ENCODE peak calls at places on chromosome 16, in five cellular contexts. N is breast epithelium, M is fibroblast of lung, B is IMR-90, G is heart right ventricle. D is an unnamed sample. For H3K9me3 and H3K4me1, the result is how much of the 10 kb centered on the place peaks cover.

GRCh38 chr16:11263737-11264136 is 5.4 kb downstream of the TNP2 start:
- DNase-seq in N (no peak), B (no peak), G (no peak), M (no peak), D (no peak)

GRCh38 chr16:88628512-88628974 is 9.8 kb upstream of the IL17C start:
- DNase-seq in B (no peak), G (peak), M (no peak), N (no peak), D (no peak)

GRCh38 chr16:64362193-64362592 is 759.7 kb downstream of the CDH11 start:
- DNase-seq in G (no peak), N (no peak), M (peak), B (peak), D (no peak)

GRCh38 chr16:46929378-46930332 is 43.8 kb downstream of the DNAJA2 start:
- DNase-seq in G (peak), B (peak), M (peak), N (peak), D (peak)

GRCh38 chr16:20611350-20611902 is 35.3 kb upstream of the ACSM2B start:
- DNase-seq in N (no peak), G (peak), B (no peak), M (no peak), D (peak)

GRCh38 chr16:63067141-63067540 is 1030.9 kb upstream of the CDH8 start:
- DNase-seq in B (no peak), G (no peak), M (no peak), N (no peak), D (no peak)

GRCh38 chr16:89324056-89325010 is 106.8 kb downstream of the ZNF778 start:
- DNase-seq in M (peak), G (no peak), B (peak), N (no peak), D (no peak)

GRCh38 chr16:12160815-12161550 is 184.4 kb downstream of the SNX29 start:
- DNase-seq in N (no peak), B (no peak), G (no peak), M (no peak), D (no peak)

GRCh38 chr16:3065069-3065741 is at the start of gene IL32:
- DNase-seq in B (peak), N (no peak), M (peak), G (peak), D (peak)

GRCh38 chr16:20410153-20410723 is 904 bp downstream of the ACSM5 start:
- DNase-seq in B (no peak), M (no peak), N (no peak), G (no peak), D (no peak)

GRCh38 chr16:82079892-82080291 is 44.8 kb downstream of the HSD17B2 start:
- DNase-seq in N (no peak), B (no peak), M (no peak), G (no peak), D (no peak)

GRCh38 chr16:54353097-54353496 is 66.5 kb upstream of the IRX3 start:
- DNase-seq in B (no peak), N (no peak), M (no peak), G (no peak), D (no peak)

GRCh38 chr16:52912565-52913173 is 140.0 kb downstream of the CHD9NB start:
- DNase-seq in B (peak), N (peak), M (peak), G (peak), D (no peak)

GRCh38 chr16:12837344-12837743 is 33.7 kb upstream of the CPPED1 start:
- DNase-seq in M (no peak), N (no peak), B (no peak), G (no peak), D (no peak)

GRCh38 chr16:87093804-87094203 is 223.4 kb downstream of the C16orf95 start:
- DNase-seq in B (no peak), M (no peak), G (no peak), N (no peak), D (no peak)

GRCh38 chr16:58012481-58012880 is 11.3 kb downstream of the USB1 start:
- DNase-seq in M (no peak), N (no peak), G (no peak), B (no peak), D (no peak)

GRCh38 chr16:66899945-66900688 is 18.6 kb downstream of the CDH16 start:
- DNase-seq in G (peak), N (peak), M (peak), B (peak), D (peak)

GRCh38 chr16:10171225-10171624 is 11.0 kb downstream of the GRIN2A start:
- DNase-seq in B (no peak), N (no peak), M (peak), G (no peak), D (no peak)

GRCh38 chr16:9943121-9943520 is 239.1 kb downstream of the GRIN2A start:
- DNase-seq in G (no peak), M (no peak), N (no peak), B (no peak), D (no peak)

GRCh38 chr16:52050418-52050817 is 496.5 kb downstream of the TOX3 start:
- DNase-seq in M (peak), B (peak), G (no peak), N (no peak), D (no peak)

GRCh38 chr16:873243-873661 is 72.7 kb upstream of the GNG13 start:
- DNase-seq in G (peak), M (no peak), B (no peak), N (no peak), D (no peak)

GRCh38 chr16:34078697-34079096 is 619.3 kb downstream of the TP53TG3F start:
- DNase-seq in M (peak), B (peak), G (no peak), N (no peak), D (no peak)
- H3K9me3 ChIP-seq in M (under half), B (under half), G (under half), N (under half), D (under half)

DNA sequence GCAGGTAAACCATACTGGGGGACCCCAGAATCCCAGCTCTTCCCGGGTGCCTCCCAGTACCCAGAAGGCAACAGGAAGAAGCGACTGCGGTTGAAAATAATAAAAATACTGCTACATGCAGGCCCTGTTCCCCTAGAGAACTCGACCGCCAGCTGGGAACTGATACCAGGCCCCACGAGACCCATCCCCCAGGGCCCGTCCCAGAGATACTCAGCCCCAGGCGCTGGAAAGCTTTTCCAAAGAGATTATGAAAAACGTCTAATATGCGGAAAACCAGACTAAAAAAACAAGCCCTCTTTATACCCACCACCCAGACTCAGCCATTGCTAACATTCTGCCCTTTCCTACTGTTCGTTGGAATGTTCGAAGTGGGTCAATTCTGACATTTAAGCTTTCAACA is 12.9 kb upstream of the MEAK7 start:
- DNase-seq in G (no peak), N (no peak), B (no peak), M (no peak), D (no peak)
- H3K4me1 ChIP-seq in G (under half), N (under half), B (under half), M (under half), D (under half)

DNA sequence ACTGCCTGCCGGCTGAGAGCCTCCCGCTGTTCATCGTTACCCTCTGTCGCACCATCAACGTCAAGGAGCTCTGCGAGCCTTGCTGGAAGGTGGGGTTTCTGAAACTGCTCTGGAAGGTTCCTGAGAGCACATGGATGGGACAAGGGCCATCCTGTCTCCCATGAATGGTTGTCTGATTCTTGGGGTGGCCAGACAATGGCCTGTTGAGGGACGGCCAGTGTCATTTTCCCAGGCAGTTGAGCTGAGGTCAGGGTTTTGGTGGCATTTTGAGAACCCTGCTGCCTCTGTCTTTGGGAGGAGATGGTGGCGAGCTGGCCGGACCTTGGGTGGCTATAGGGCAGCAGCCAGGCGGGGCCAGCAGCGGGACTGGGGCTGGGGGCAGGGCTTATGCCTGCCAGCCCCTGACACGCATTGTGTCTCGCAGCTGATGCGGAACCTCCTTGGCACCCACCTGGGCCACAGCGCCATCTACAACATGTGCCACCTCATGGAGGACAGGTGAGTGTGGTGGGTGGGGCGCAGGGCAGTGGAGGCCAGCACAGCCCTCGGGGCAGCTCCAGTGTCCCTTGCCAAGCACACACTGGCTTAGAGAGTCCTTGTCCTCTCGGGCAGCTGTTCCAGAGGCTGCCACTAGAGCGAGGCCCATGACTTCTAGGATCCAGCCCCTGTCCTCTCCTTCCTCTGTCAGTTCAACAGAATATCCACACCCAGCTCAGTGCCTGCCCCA is 9.1 kb downstream of the TSC2 start:
- DNase-seq in B (no peak), G (no peak), N (no peak), M (no peak), D (no peak)
- TF ChIP-seq CTCF in B (no peak), G (no peak), N (peak), M (peak), D (no peak)

GRCh38 chr16:35148748-35149147 is 1689.3 kb downstream of the TP53TG3F start:
- DNase-seq in M (no peak), G (no peak), N (no peak), B (no peak), D (no peak)

GRCh38 chr16:35146723-35147458 is 1687.5 kb downstream of the TP53TG3F start:
- DNase-seq in M (no peak), N (no peak), B (no peak), G (no peak), D (no peak)

GRCh38 chr16:35147556-35148504 is 1688.4 kb downstream of the TP53TG3F start:
- DNase-seq in G (no peak), M (no peak), B (no peak), N (no peak), D (no peak)

GRCh38 chr16:35144212-35144932 is 1685.0 kb downstream of the TP53TG3F start:
- DNase-seq in B (no peak), G (no peak), N (no peak), M (no peak), D (no peak)

DNA sequence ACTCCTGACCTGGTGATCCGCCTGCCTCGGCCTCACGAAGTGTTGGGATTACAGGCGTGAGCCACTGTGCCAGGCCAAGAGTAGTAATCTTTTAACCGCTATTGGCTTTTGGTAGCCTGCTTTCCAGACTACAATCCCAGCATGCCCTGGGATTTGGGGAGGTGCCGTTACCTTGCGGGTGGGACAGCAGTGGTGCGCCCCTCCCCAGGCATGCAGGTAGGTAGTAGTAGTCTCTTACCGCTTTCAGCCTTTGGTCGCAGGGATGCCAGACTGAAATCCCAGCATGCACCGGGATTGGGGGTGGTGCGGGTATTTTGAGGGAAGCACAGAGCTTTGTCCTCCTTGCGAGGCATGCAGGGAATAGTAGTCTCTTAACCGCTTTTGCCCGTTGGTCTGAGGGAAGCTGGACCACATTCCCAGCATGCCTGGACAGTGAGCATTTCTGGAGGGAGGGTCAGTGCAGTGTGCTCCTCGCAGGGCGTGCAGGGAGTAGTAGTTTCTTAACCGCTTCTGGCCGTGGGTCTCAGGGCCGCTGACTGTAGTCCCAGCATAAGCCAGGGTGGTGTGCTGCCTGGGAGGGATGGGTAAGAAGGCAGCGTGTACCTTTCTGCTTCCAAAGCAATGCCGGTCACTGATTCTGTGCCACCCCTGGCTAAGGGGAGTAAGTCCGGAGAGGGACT is 1686.8 kb downstream of the TP53TG3F start:
- DNase-seq in N (no peak), B (no peak), G (no peak), M (no peak), D (no peak)
- H3K9me3 ChIP-seq in N (under half), B (under half), G (under half), M (under half), D (under half)

GRCh38 chr16:85532147-85532546 is 81.0 kb upstream of the GSE1 start:
- DNase-seq in G (no peak), M (no peak), N (no peak), B (no peak), D (no peak)
- H3K4me1 ChIP-seq in G (half or more), M (under half), N (under half), B (under half), D (under half)

DNA sequence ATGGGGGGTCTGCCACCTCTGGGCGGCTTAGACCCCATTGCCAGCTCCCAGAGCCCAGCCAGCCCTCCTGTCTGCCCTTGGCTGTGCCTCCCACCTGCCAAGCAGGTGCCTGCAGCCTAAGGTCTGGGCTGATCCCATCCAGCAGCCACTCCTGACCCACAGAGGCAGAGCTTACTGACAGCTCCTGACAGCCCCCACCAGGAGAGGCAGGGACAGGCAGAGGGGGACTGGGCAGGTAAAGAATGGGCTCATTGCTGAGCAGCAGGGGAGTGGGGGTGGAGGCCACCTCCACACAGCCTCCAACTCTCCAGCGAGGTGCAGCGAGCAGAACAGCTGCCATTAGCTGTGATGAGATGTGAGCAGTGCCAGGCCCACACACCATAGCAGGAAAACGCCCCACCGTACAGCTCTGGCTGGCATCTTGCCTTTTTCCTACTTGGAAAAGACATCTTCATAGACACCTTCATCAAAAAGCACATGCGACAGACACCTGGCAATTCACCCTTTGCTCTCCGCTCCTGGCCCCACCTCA is 164.4 kb downstream of the C16orf78 start:
- DNase-seq in G (no peak), N (no peak), B (no peak), M (no peak), D (no peak)
- TF ChIP-seq CTCF in G (no peak), N (no peak), B (no peak), M (no peak), D (no peak)

GRCh38 chr16:17328971-17329370 is 141.8 kb downstream of the XYLT1 start:
- DNase-seq in G (no peak), N (no peak), B (no peak), M (no peak), D (no peak)

GRCh38 chr16:17330019-17330570 is 140.7 kb downstream of the XYLT1 start:
- DNase-seq in B (no peak), G (no peak), M (no peak), N (no peak), D (no peak)

GRCh38 chr16:17329412-17329811 is 141.3 kb downstream of the XYLT1 start:
- DNase-seq in B (no peak), N (no peak), M (no peak), G (no peak), D (no peak)

GRCh38 chr16:17325744-17326143 is 145.0 kb downstream of the XYLT1 start:
- DNase-seq in B (no peak), G (no peak), N (no peak), M (no peak), D (no peak)

GRCh38 chr16:17327671-17328335 is 143.0 kb downstream of the XYLT1 start:
- DNase-seq in M (peak), N (no peak), G (no peak), B (peak), D (no peak)
- H3K9me3 ChIP-seq in M (under half), N (under half), G (under half), B (under half), D (under half)

GRCh38 chr16:56298948-56299602 is 107.8 kb downstream of the GNAO1 start:
- DNase-seq in N (no peak), M (no peak), G (no peak), B (no peak), D (no peak)
- H3K4me1 ChIP-seq in N (under half), M (under half), G (under half), B (under half), D (under half)